ENCODE peak calls at places on chromosomes 16 and 17, in ten cellular contexts. A is breast epithelium, L is stomach, B is heart left ventricle, J is body of pancreas, S is K562, K is tibial nerve, U is thyroid gland, Z is uterus, P is spleen. F is an unnamed sample.

GRCh38 chr16:30758988-30759461 is 2.8 kb downstream of the CFAP119 start:
- DNase-seq in K (no peak), B (no peak), Z (no peak), P (peak; percentile 81), A (no peak), S (no peak), U (no peak), L (no peak), J (no peak), F (no peak)

GRCh38 chr17:50055055-50055425 is 870 bp upstream of the ITGA3 start:
- DNase-seq in P (no peak), K (no peak), Z (no peak), A (peak; percentile 88), L (peak; percentile 87), S (no peak), U (peak; percentile 95), B (peak; percentile 29), J (peak; percentile 92), F (peak; percentile 47)

GRCh38 chr16:49011807-49012345 is 269.8 kb downstream of the CBLN1 start:
- DNase-seq in P (no peak), S (no peak), L (no peak), Z (no peak), J (no peak), U (peak; percentile 50), A (no peak), K (no peak), B (no peak), F (no peak)

GRCh38 chr17:78724544-78724943 is 57.5 kb downstream of the CYTH1 start:
- DNase-seq in Z (no peak), L (peak; percentile 45), J (peak; percentile 43), U (peak; percentile 86), P (no peak), B (peak; percentile 56), S (no peak), A (no peak), K (no peak), F (peak; percentile 60)

GRCh38 chr16:22646948-22647556 is 136.4 kb downstream of the NPIPB5 start:
- DNase-seq in J (no peak), P (no peak), S (no peak), A (no peak), B (no peak), Z (no peak), U (no peak), K (no peak), L (no peak), F (no peak)

GRCh38 chr16:20792216-20792615 is 14.1 kb downstream of the ERI2 start:
- DNase-seq in L (no peak), K (no peak), Z (no peak), A (no peak), S (no peak), J (no peak), B (no peak), P (no peak), U (no peak), F (no peak)

GRCh38 chr16:70638814-70639792 is 7.3 kb upstream of the IL34 start:
- DNase-seq in S (no peak), K (no peak), B (no peak), U (peak; percentile 29), L (no peak), Z (peak; percentile 49), J (peak; percentile 31), P (no peak), A (no peak), F (peak; percentile 64)

GRCh38 chr16:72956124-72957064 is 91.5 kb downstream of the ZFHX3 start:
- DNase-seq in A (no peak), Z (no peak), K (no peak), U (no peak), B (no peak), J (no peak), S (no peak), P (no peak), L (no peak), F (no peak)

GRCh38 chr17:77666881-77667395 is 291.6 kb upstream of the TNRC6C start:
- DNase-seq in B (no peak), K (no peak), Z (no peak), P (peak; percentile 78), S (no peak), L (no peak), J (no peak), A (no peak), U (no peak), F (no peak)

GRCh38 chr16:66358231-66358630 is 8.3 kb upstream of the CDH5 start:
- DNase-seq in L (no peak), Z (no peak), K (no peak), U (no peak), A (no peak), J (no peak), B (no peak), P (peak; percentile 7), S (no peak), F (no peak)

GRCh38 chr17:55175788-55176425 is 88.9 kb upstream of the HLF start:
- DNase-seq in U (no peak), A (no peak), J (no peak), L (no peak), P (no peak), S (no peak), B (no peak), Z (no peak), K (no peak), F (no peak)

GRCh38 chr17:55172612-55173011 is 92.1 kb upstream of the HLF start:
- DNase-seq in A (no peak), U (no peak), K (no peak), B (no peak), L (no peak), P (no peak), Z (no peak), J (no peak), S (no peak), F (no peak)

GRCh38 chr17:55168970-55169687 is 95.6 kb upstream of the HLF start:
- DNase-seq in Z (no peak), P (no peak), B (no peak), K (no peak), S (no peak), U (peak; percentile 44), A (no peak), L (no peak), J (no peak), F (no peak)

GRCh38 chr17:55174133-55174532 is 90.6 kb upstream of the HLF start:
- DNase-seq in L (no peak), S (no peak), P (no peak), A (no peak), Z (no peak), J (no peak), U (no peak), K (no peak), B (no peak), F (no peak)

DNA sequence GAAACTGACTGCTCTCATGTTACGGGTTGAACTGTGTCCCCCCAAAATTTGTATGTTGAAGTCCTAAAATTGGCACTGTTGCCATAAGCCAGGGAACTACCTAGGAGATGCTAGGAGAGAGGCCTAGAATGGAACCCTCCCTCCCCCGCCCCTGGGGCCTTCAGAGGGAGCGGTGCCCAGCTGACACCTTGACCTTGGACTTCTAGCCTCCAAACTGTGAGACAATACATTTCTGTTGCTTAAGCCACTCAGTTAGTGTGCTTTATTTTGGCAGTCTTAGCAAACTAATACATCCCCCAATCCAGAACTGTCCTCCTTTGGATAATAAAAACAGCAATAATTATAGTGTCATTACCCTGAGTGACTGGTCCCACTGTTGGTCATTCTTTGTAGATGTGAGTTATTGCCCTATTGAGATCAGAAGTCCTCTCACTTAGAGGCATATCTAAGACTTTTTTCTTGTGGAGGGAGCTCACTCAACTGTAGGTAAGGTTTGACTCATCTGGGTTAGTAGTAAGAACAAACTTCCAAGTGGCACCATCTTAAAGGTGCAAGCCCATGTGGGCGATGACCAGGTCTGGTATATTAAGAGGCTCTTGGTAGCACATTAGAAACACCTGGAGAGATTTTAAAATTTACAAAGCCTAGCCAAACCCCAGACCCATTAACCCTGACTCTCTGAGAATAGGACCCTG is 93.0 kb upstream of the HLF start:
- DNase-seq in U (no peak), Z (no peak), J (no peak), L (no peak), P (no peak), K (no peak), B (no peak), S (no peak), A (no peak), F (no peak)
- H3K4me3 ChIP-seq in U (no peak overlapping the region), Z (no peak overlapping the region), J (no peak overlapping the region), L (no peak overlapping the region), P (no peak overlapping the region), K (no peak overlapping the region), B (no peak overlapping the region), S (no peak overlapping the region), A (no peak overlapping the region), F (no peak overlapping the region)

GRCh38 chr16:9262941-9263340 is 171.5 kb downstream of the HAPSTR1 start:
- DNase-seq in Z (no peak), U (no peak), S (no peak), B (no peak), J (no peak), P (no peak), L (no peak), A (no peak), K (no peak), F (no peak)

GRCh38 chr16:9258423-9259051 is 167.1 kb downstream of the HAPSTR1 start:
- DNase-seq in L (no peak), J (peak; percentile 30), P (no peak), B (peak; percentile 32), K (no peak), Z (no peak), U (peak; percentile 32), A (no peak), S (peak; percentile 49), F (peak; percentile 56)

GRCh38 chr16:9261376-9261775 is 169.9 kb downstream of the HAPSTR1 start:
- DNase-seq in J (no peak), K (no peak), L (no peak), U (no peak), S (no peak), B (no peak), A (no peak), Z (no peak), P (no peak), F (no peak)

GRCh38 chr16:9259914-9260608 is 168.6 kb downstream of the HAPSTR1 start:
- DNase-seq in P (no peak), S (no peak), A (no peak), Z (no peak), K (no peak), L (no peak), B (no peak), U (no peak), J (peak; percentile 53), F (no peak)

GRCh38 chr16:9260665-9261064 is 169.2 kb downstream of the HAPSTR1 start:
- DNase-seq in U (peak; percentile 31), K (no peak), L (peak; percentile 45), J (peak; percentile 80), B (peak; percentile 65), P (no peak), A (no peak), S (no peak), Z (no peak), F (peak; percentile 14)
- TF ChIP-seq POLR2A in U (no peak), K (no peak), L (no peak), J (no peak), B (no peak), P (no peak), A (no peak), S (no peak), Z (no peak), F (no peak)

GRCh38 chr17:1449412-1449967 is 6.5 kb downstream of the CRK start:
- DNase-seq in K (no peak), S (no peak), Z (no peak), P (no peak), B (no peak), U (no peak), A (no peak), L (no peak), J (no peak), F (no peak)
- H3K27ac ChIP-seq in K (no peak overlapping the region), S (no peak overlapping the region), Z (no peak overlapping the region), P (no peak overlapping the region), B (no peak overlapping the region), U (no peak overlapping the region), A (no peak overlapping the region), L (no peak overlapping the region), J (no peak overlapping the region), F (no peak overlapping the region)

GRCh38 chr16:27811881-27812280 is 251.6 kb downstream of the GSG1L start:
- DNase-seq in S (no peak), B (no peak), J (no peak), K (no peak), Z (no peak), P (peak; percentile 23), L (no peak), A (no peak), U (no peak), F (no peak)
- H3K4me3 ChIP-seq in S (no peak overlapping the region), B (no peak overlapping the region), J (no peak overlapping the region), K (no peak overlapping the region), Z (no peak overlapping the region), P (no peak overlapping the region), L (no peak overlapping the region), A (no peak overlapping the region), U (no peak overlapping the region), F (no peak overlapping the region)

F was measured in adrenal gland.